ENCODE peak calls at places on chromosomes 3 and 15, in seven cellular contexts. X is SK-N-SH, P is HCT116, L is HepG2, C is GM12878, V is K562, S is H1. I is an unnamed sample.

GRCh38 chr15:79853492-79854328 is 43.1 kb downstream of the MTHFS start:
- DNase-seq in X (peak; percentile 60), P (peak; percentile 47), L (peak; percentile 58), C (peak; percentile 52), V (peak; percentile 81), S (peak; percentile 59), I (peak; percentile 65)

GRCh38 chr3:133750201-133750748 is 4.1 kb downstream of the TF start:
- DNase-seq in X (no peak), P (no peak), L (no peak), C (no peak), V (no peak), S (no peak), I (no peak)

GRCh38 chr3:194967126-194968117 is 281.7 kb downstream of the FAM43A start:
- DNase-seq in X (no peak), P (no peak), L (no peak), C (no peak), V (no peak), S (peak; percentile 28), I (no peak)

GRCh38 chr3:127820221-127820870 is 2.0 kb downstream of the MGLL start:
- DNase-seq in X (peak; percentile 53), P (no peak), L (no peak), C (peak; percentile 41), V (no peak), S (no peak), I (no peak)

GRCh38 chr3:116939550-116939949 is 230.0 kb downstream of the TUSC7 start:
- DNase-seq in X (no peak), P (no peak), L (no peak), C (no peak), V (no peak), S (no peak), I (no peak)

GRCh38 chr3:192031941-192032340 is 571.0 kb downstream of the PYDC2 start:
- DNase-seq in X (no peak), P (no peak), L (no peak), C (no peak), V (no peak), S (no peak), I (no peak)

GRCh38 chr3:90035643-90036042 is 928.2 kb downstream of the EPHA3 start:
- DNase-seq in X (no peak), P (no peak), L (no peak), C (no peak), V (no peak), S (no peak), I (no peak)

GRCh38 chr15:33377239-33377638 is 66.5 kb downstream of the RYR3 start:
- DNase-seq in X (no peak), P (no peak), L (no peak), C (no peak), V (no peak), S (no peak), I (no peak)

GRCh38 chr3:127888564-127889107 is 26.4 kb upstream of the KBTBD12 start:
- DNase-seq in X (peak; percentile 28), P (no peak), L (no peak), C (no peak), V (no peak), S (no peak), I (no peak)

GRCh38 chr3:33578325-33579180 is 138.3 kb upstream of the UBP1 start:
- DNase-seq in X (no peak), P (no peak), L (peak; percentile 83), C (no peak), V (no peak), S (no peak), I (no peak)

GRCh38 chr3:60135474-60135873 is 1085.6 kb upstream of the CFAP20DC start:
- DNase-seq in X (no peak), P (no peak), L (no peak), C (no peak), V (no peak), S (no peak), I (no peak)

DNA sequence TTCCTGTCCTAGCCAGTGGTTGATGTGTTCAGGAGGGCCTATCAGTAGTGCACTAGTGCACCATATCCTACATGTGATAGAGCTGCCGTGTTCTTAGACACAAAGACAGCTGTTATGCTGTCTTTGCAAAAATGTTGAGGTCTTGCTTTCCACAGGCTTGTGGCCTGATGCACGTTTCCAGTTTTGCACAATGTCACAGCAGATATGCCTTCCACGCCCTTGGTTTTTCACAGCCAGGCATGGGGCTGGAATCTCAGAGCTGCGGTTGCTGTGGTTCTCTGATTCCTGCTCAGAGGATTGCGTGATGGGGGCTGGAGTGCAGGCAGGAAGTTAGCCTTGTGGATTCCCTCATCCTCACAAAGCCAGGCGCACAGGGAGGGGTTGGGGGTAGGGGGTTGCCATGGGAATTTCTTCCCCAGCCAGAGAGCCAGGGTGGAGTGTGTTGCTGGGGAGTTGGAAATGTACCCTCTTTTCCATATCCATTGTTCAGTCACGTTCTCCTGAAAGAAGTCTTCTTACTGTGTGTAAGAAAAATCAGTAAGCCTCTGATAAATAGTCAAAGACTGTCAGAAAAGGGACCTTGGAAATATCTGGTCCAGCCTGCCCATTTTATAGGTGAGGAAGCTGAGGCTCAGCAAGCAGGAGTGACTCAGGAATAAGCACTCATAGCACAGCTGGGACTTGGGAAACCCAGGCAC is 79.4 kb downstream of the SMAD3 start:
- DNase-seq in X (no peak), P (no peak), L (no peak), C (no peak), V (no peak), S (no peak), I (no peak)
- TF ChIP-seq JUND in X (no peak), P (no peak), L (no peak), C (no peak), V (no peak), S (no peak), I (no peak)

DNA sequence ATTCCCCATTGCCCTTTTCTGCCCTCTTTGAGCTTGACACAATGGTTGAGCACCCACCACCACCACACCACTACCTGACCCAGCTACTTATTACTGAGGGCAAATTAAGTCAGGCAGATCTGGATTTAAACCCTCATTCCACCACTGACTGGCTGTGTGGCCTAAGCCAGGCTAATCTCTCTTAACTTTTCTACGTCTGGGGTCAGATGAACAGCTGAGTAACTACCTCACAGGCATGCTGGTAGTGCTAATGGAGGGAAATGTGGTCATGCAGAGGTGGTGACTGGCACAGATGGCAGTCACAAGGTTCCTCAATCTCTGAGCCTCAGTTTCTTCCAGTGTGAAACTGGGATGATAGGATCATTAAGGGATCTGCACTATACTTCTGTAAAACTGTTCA is 4.3 kb upstream of the MRPS25 start:
- DNase-seq in X (no peak), P (no peak), L (no peak), C (no peak), V (no peak), S (no peak), I (no peak)
- TF ChIP-seq JUND in X (no peak), P (no peak), L (no peak), C (no peak), V (no peak), S (no peak), I (no peak)

GRCh38 chr3:9149566-9149965 is 99.9 kb downstream of the SRGAP3 start:
- DNase-seq in X (no peak), P (no peak), L (no peak), C (no peak), V (no peak), S (no peak), I (peak; percentile 87)

GRCh38 chr3:9153763-9154601 is 95.5 kb downstream of the SRGAP3 start:
- DNase-seq in X (no peak), P (no peak), L (no peak), C (no peak), V (no peak), S (no peak), I (no peak)

GRCh38 chr3:9147215-9147895 is 102.1 kb downstream of the SRGAP3 start:
- DNase-seq in X (no peak), P (no peak), L (no peak), C (no peak), V (no peak), S (no peak), I (no peak)

GRCh38 chr3:9147896-9148267 is 101.6 kb downstream of the SRGAP3 start:
- DNase-seq in X (no peak), P (no peak), L (no peak), C (no peak), V (no peak), S (no peak), I (no peak)

GRCh38 chr3:9151240-9151639 is 98.2 kb downstream of the SRGAP3 start:
- DNase-seq in X (no peak), P (no peak), L (no peak), C (no peak), V (no peak), S (no peak), I (no peak)
- TF ChIP-seq JUND in X (no peak), P (no peak), L (no peak), C (no peak), V (no peak), S (no peak), I (no peak)

GRCh38 chr15:100115066-100115710 is 226.6 kb downstream of the ADAMTS17 start:
- DNase-seq in X (no peak), P (no peak), L (no peak), C (no peak), V (no peak), S (no peak), I (no peak)

GRCh38 chr15:100116416-100117190 is 225.2 kb downstream of the ADAMTS17 start:
- DNase-seq in X (no peak), P (no peak), L (no peak), C (no peak), V (no peak), S (no peak), I (no peak)

GRCh38 chr15:100114100-100114499 is 227.7 kb downstream of the ADAMTS17 start:
- DNase-seq in X (no peak), P (no peak), L (no peak), C (no peak), V (no peak), S (no peak), I (no peak)

GRCh38 chr15:100114526-100114925 is 227.2 kb downstream of the ADAMTS17 start:
- DNase-seq in X (no peak), P (no peak), L (no peak), C (no peak), V (no peak), S (no peak), I (no peak)

GRCh38 chr15:100115711-100116090 is 226.1 kb downstream of the ADAMTS17 start:
- DNase-seq in X (no peak), P (no peak), L (no peak), C (no peak), V (no peak), S (no peak), I (no peak)
- TF ChIP-seq JUND in X (no peak), P (no peak), L (no peak), C (no peak), V (no peak), S (no peak), I (no peak)

GRCh38 chr15:92117301-92117731 is 263.8 kb downstream of the SLCO3A1 start:
- DNase-seq in X (no peak), P (no peak), L (no peak), C (no peak), V (no peak), S (no peak), I (no peak)
- TF ChIP-seq JUND in X (no peak), P (no peak), L (no peak), C (no peak), V (no peak), S (no peak), I (no peak)

DNA sequence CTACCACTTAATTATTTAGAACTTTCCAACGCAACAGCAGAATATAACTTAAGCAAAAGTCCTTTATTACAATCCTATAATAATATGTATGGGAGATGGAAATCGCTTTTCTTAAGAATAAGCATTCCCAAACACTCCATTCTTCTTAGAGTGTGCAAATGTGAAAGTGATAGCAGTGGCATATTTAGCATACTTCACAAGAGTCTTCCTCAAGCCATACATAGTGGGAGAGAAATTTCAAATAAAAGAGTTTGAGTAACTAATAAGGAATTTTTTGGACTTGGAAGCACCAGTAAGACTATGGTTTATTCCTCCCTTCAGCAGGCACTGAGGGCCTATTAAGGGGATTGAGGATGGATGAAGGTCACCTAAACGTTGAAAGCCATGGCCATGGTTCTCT is 22.1 kb upstream of the BNC1 start:
- DNase-seq in X (no peak), P (no peak), L (no peak), C (no peak), V (no peak), S (no peak), I (no peak)
- TF ChIP-seq JUND in X (no peak), P (no peak), L (no peak), C (no peak), V (no peak), S (no peak), I (no peak)

I was measured in T47D.